ENCODE peak calls at places on chromosomes 6 and 20, in eight cellular contexts. W is PC-3; L is lower lobe of right lung; U is transverse colon; F is heart right ventricle; V is fibroblast of lung; G is ascending aorta; X is naive thymus-derived CD4-positive, alpha-beta T cell. R is an unnamed sample. For H3K4me1, the result is how much of the 10 kb centered on the place peaks cover.

GRCh38 chr20:58829531-58829941 is 21.2 kb downstream of the GNAS-AS1 start:
- DNase-seq in X (no peak), U (no peak), G (no peak), W (peak), L (no peak), V (no peak), F (peak), R (no peak)

GRCh38 chr20:36441416-36441815 is 99.9 kb upstream of the MYL9 start:
- DNase-seq in X (no peak), F (no peak), L (no peak), U (no peak), V (no peak), W (no peak), G (no peak), R (no peak)

GRCh38 chr6:41648921-41649320 is 10.7 kb downstream of the MDFI start:
- DNase-seq in U (no peak), W (no peak), F (no peak), X (no peak), G (no peak), L (peak), V (no peak), R (no peak)

GRCh38 chr20:23105193-23105592 is 19.1 kb upstream of the CD93 start:
- DNase-seq in L (no peak), G (no peak), U (no peak), V (no peak), F (no peak), W (no peak), X (no peak), R (peak)

GRCh38 chr20:38321959-38322598 is 18.1 kb downstream of the BPI start:
- DNase-seq in G (no peak), L (no peak), W (peak), X (no peak), F (no peak), V (peak), U (no peak), R (peak)

GRCh38 chr6:44657201-44657824 is 269.8 kb downstream of the CDC5L start:
- DNase-seq in W (no peak), X (no peak), U (no peak), V (peak), L (no peak), G (no peak), F (no peak), R (no peak)

GRCh38 chr20:25462166-25462565 is 54.7 kb downstream of the GINS1 start:
- DNase-seq in U (no peak), G (no peak), X (no peak), L (no peak), F (no peak), W (no peak), V (no peak), R (no peak)

GRCh38 chr6:17393335-17394191 is at the start of gene CAP2:
- DNase-seq in G (peak), F (peak), W (peak), V (peak), X (no peak), L (peak), U (peak), R (peak)

GRCh38 chr6:32837651-32838113 is 857 bp downstream of the TAP2 start:
- DNase-seq in L (no peak), X (no peak), F (no peak), V (no peak), W (peak), U (no peak), G (no peak), R (no peak)

GRCh38 chr6:29981211-29981812 is 39.0 kb downstream of the HLA-A start:
- DNase-seq in U (peak), X (no peak), V (no peak), W (no peak), L (no peak), G (no peak), F (no peak), R (no peak)

GRCh38 chr6:83183082-83183828 is 9.8 kb downstream of the PGM3 start:
- DNase-seq in V (peak), W (peak), F (no peak), U (no peak), X (no peak), G (no peak), L (no peak), R (peak)

GRCh38 chr6:112027942-112028674 is 25.8 kb upstream of the CCN6 start:
- DNase-seq in F (no peak), G (no peak), L (no peak), W (no peak), X (peak), V (no peak), U (no peak), R (no peak)

GRCh38 chr6:14550817-14551216 is 433.2 kb downstream of the CD83 start:
- DNase-seq in W (no peak), X (no peak), U (peak), G (no peak), F (no peak), V (no peak), L (no peak), R (peak)

GRCh38 chr20:46206025-46206424 is 87.9 kb downstream of the CD40 start:
- DNase-seq in U (peak), V (peak), G (peak), F (no peak), W (peak), L (peak), X (no peak), R (no peak)

GRCh38 chr20:18788021-18788420 is 25.6 kb upstream of the SCP2D1 start:
- DNase-seq in X (no peak), U (no peak), V (no peak), W (no peak), F (no peak), L (no peak), G (no peak), R (no peak)

GRCh38 chr20:60115452-60115851 is 157.2 kb downstream of the CDH26 start:
- DNase-seq in L (no peak), V (no peak), F (no peak), X (no peak), G (no peak), W (no peak), U (no peak), R (no peak)

GRCh38 chr6:160398674-160399271 is 50.6 kb downstream of the SLC22A3 start:
- DNase-seq in L (no peak), V (peak), F (no peak), U (no peak), X (no peak), W (peak), G (no peak), R (no peak)

GRCh38 chr20:10665027-10665561 is 8.7 kb downstream of the JAG1 start:
- DNase-seq in W (no peak), X (no peak), V (no peak), L (no peak), U (no peak), G (no peak), F (no peak), R (no peak)

GRCh38 chr20:32485770-32486248 is 99.3 kb downstream of the NOL4L start:
- DNase-seq in V (no peak), W (no peak), G (no peak), X (no peak), F (no peak), U (no peak), L (no peak), R (no peak)

GRCh38 chr6:54981276-54981609 is 134.7 kb downstream of the FAM83B start:
- DNase-seq in V (no peak), L (no peak), G (no peak), W (no peak), X (no peak), F (no peak), U (no peak), R (no peak)

GRCh38 chr6:41372526-41373366 is 37.3 kb downstream of the NCR2 start:
- DNase-seq in F (no peak), V (peak), G (no peak), W (no peak), X (no peak), L (no peak), U (no peak), R (peak)

GRCh38 chr6:95094751-95095150 is 482.6 kb upstream of the MANEA start:
- DNase-seq in W (peak), X (no peak), G (no peak), L (no peak), V (peak), U (no peak), F (no peak), R (no peak)

GRCh38 chr20:43911066-43911465 is 3.6 kb upstream of the TOX2 start:
- DNase-seq in X (no peak), G (no peak), U (no peak), V (peak), W (peak), F (no peak), L (no peak), R (no peak)

GRCh38 chr6:3743541-3743940 is 8.0 kb downstream of the PXDC1 start:
- DNase-seq in L (no peak), U (peak), V (no peak), W (no peak), X (no peak), G (no peak), F (no peak), R (no peak)
- H3K4me1 ChIP-seq in L (half or more), U (under half), V (under half), W (under half), X (under half), G (under half), F (half or more), R (under half)

GRCh38 chr6:107727096-107727757 is 96.9 kb downstream of the SCML4 start:
- DNase-seq in W (no peak), V (no peak), L (no peak), F (no peak), X (no peak), U (no peak), G (no peak), R (no peak)

GRCh38 chr6:107730683-107731314 is 93.3 kb downstream of the SCML4 start:
- DNase-seq in L (no peak), X (no peak), V (no peak), U (no peak), F (no peak), G (no peak), W (no peak), R (no peak)

GRCh38 chr6:107730106-107730505 is 94.0 kb downstream of the SCML4 start:
- DNase-seq in W (no peak), X (peak), G (no peak), L (no peak), V (no peak), U (peak), F (no peak), R (no peak)

GRCh38 chr6:107729098-107729497 is 95.0 kb downstream of the SCML4 start:
- DNase-seq in L (no peak), V (no peak), U (no peak), W (no peak), G (no peak), F (no peak), X (no peak), R (no peak)

GRCh38 chr6:107728564-107728897 is 95.6 kb downstream of the SCML4 start:
- DNase-seq in F (no peak), V (no peak), L (no peak), G (no peak), U (no peak), W (no peak), X (no peak), R (no peak)
- H3K27ac ChIP-seq in F (no peak), V (no peak), L (no peak), G (no peak), U (no peak), W (no peak), X (peak), R (no peak)

DNA sequence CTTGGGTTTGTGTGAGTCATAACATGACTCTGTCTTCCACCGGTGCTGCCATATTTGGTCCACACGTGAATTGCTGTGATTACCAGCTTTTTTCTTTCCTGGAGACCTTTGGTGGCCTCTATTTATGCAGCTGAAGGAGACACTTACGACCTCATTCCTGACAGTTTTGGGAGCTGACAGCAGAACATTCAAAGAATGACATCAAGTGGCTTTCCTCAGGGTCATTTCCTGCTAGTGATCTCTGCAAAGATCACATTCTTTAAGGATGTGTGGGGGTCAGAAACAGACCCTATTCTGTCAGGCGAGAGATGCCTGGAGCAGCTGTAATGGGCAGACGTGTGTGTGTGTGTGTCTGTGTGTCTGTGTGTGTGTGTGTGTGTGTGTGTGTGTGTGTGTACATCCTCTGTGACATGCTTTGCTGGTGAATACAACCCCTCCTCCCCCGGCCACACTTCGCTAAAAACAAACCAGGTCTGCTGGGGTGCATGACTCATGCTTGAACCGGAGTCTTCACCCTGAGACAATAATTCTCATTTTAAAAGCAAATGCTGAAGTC is 115.6 kb downstream of the TMEM170B start:
- DNase-seq in G (no peak), L (no peak), F (no peak), X (no peak), U (no peak), V (peak), W (peak), R (no peak)
- H3K4me1 ChIP-seq in G (under half), L (under half), F (under half), X (under half), U (under half), V (under half), W (under half), R (under half)

DNA sequence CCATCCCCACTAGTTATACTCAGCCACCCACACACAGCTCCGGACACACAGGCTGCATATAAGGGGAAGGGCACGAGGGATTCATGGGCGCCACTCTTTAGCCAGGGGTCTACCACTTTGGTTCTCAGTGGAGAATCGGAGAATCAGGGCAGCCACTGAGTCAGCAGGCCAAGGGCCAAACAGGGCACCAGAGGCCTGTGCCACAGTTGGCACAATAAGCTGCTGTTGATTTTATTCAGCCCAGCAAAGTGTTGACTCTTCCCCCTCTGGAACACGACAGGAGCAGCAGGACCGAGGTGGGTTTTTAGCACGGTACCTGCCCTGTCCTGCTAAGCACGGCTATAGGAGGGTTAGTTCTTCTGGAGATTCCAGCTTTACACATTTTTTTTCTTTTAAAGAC is 48.3 kb downstream of the GJA10 start:
- DNase-seq in F (no peak), V (no peak), W (no peak), L (no peak), G (no peak), U (no peak), X (no peak), R (no peak)
- H3K27ac ChIP-seq in F (no peak), V (no peak), W (no peak), L (no peak), G (no peak), U (no peak), X (no peak), R (no peak)

GRCh38 chr20:2125474-2126112 is 24.0 kb downstream of the STK35 start:
- DNase-seq in X (no peak), U (no peak), F (peak), V (no peak), W (no peak), L (no peak), G (no peak), R (no peak)
- H3K4me1 ChIP-seq in X (under half), U (under half), F (under half), V (under half), W (under half), L (under half), G (under half), R (under half)

DNA sequence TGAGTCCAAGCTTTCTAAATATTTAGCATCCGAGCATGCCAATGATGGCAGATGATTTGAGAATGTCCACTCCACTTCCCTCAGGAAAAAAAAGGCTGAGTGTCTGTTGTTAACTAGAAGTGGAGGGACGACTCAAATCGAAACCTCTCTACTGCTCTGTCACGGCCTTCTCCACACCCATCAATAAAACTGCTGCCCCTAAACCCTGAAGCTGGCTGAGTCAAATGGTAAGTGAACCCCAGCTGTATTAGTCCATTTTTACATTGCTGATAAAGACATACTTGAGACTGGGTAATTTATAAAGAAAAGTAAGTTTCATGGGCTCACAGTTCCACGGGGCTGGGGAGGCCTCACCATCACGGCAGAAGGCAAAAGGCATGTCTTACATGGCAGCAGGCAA is 707.0 kb downstream of the QKI start:
- DNase-seq in U (no peak), V (no peak), F (no peak), L (no peak), W (no peak), G (no peak), X (no peak), R (no peak)
- H3K27ac ChIP-seq in U (no peak), V (no peak), F (no peak), L (no peak), W (no peak), G (no peak), X (no peak), R (no peak)

GRCh38 chr6:92586236-92586977 is 833.0 kb downstream of the EPHA7 start:
- DNase-seq in F (no peak), V (no peak), G (no peak), X (no peak), U (no peak), W (no peak), L (no peak), R (no peak)

GRCh38 chr6:92589970-92590369 is 829.4 kb downstream of the EPHA7 start:
- DNase-seq in F (no peak), G (no peak), V (peak), U (no peak), X (no peak), L (no peak), W (peak), R (no peak)

GRCh38 chr6:92587521-92587920 is 831.8 kb downstream of the EPHA7 start:
- DNase-seq in G (no peak), L (no peak), F (no peak), W (peak), U (no peak), X (no peak), V (no peak), R (no peak)

GRCh38 chr6:92588126-92588525 is 831.2 kb downstream of the EPHA7 start:
- DNase-seq in L (no peak), G (no peak), W (peak), V (no peak), X (no peak), F (no peak), U (no peak), R (no peak)
- H3K4me1 ChIP-seq in L (under half), G (under half), W (under half), V (under half), X (under half), F (under half), U (under half), R (under half)

R was measured in right cardiac atrium.